ENCODE peak calls at places on chromosomes 3 and 15, in nine cellular contexts. V is body of pancreas, F is IMR-90, A is endodermal cell, K is fibroblast of lung, W is left ventricle myocardium inferior, I is upper lobe of right lung, M is gastrocnemius medialis, R is hepatocyte. Y is an unnamed sample. For H3K4me1, the result is how much of the 10 kb centered on the place peaks cover.

GRCh38 chr3:106963446-106963845 is 413.8 kb upstream of the CCDC54 start:
- DNase-seq in V (no peak), F (peak), A (no peak), K (peak), W (no peak), I (no peak), M (no peak), R (peak), Y (no peak)

GRCh38 chr15:59174846-59175831 is 31.5 kb upstream of the LDHAL6B start:
- DNase-seq in V (peak), F (peak), A (peak), K (peak), W (peak), I (peak), M (peak), R (peak), Y (peak)

GRCh38 chr15:56910801-56911200 is 7.6 kb upstream of the TCF12 start:
- DNase-seq in V (no peak), F (no peak), A (no peak), K (no peak), W (no peak), I (no peak), M (no peak), R (no peak), Y (no peak)

GRCh38 chr3:71875461-71875947 is 90.6 kb upstream of the PROK2 start:
- DNase-seq in V (peak), F (peak), A (peak), K (peak), W (peak), I (peak), M (peak), R (peak), Y (no peak)

GRCh38 chr3:123739754-123740153 is 144.4 kb downstream of the MYLK start:
- DNase-seq in V (no peak), F (peak), A (no peak), K (peak), W (no peak), I (no peak), M (no peak), R (no peak), Y (no peak)

GRCh38 chr15:95365615-95366107 is 964.8 kb upstream of the NR2F2 start:
- DNase-seq in V (no peak), F (peak), A (no peak), K (peak), W (no peak), I (no peak), M (no peak), R (peak), Y (no peak)

GRCh38 chr15:28100516-28101195 is 1.5 kb upstream of the OCA2 start:
- DNase-seq in V (no peak), F (no peak), A (peak), K (no peak), W (no peak), I (no peak), M (no peak), R (no peak), Y (no peak)

GRCh38 chr15:49273734-49274318 is 103.8 kb downstream of the GALK2 start:
- DNase-seq in V (no peak), F (no peak), A (no peak), K (no peak), W (no peak), I (no peak), M (no peak), R (no peak), Y (no peak)

GRCh38 chr3:27352047-27352446 is 17.1 kb downstream of the NEK10 start:
- DNase-seq in V (no peak), F (no peak), A (no peak), K (no peak), W (no peak), I (no peak), M (no peak), R (no peak), Y (no peak)

GRCh38 chr3:174614046-174614445 is 245.1 kb upstream of the NAALADL2 start:
- DNase-seq in V (no peak), F (no peak), A (no peak), K (no peak), W (no peak), I (no peak), M (no peak), R (peak), Y (no peak)

GRCh38 chr3:16069149-16069922 is 105.1 kb upstream of the GALNT15 start:
- DNase-seq in V (no peak), F (peak), A (no peak), K (peak), W (no peak), I (no peak), M (no peak), R (peak), Y (no peak)

GRCh38 chr3:27591811-27592210 is 107.6 kb upstream of the SLC4A7 start:
- DNase-seq in V (no peak), F (no peak), A (no peak), K (no peak), W (no peak), I (no peak), M (no peak), R (no peak), Y (no peak)

GRCh38 chr3:169146112-169146665 is 517.3 kb downstream of the MECOM start:
- DNase-seq in V (peak), F (peak), A (peak), K (peak), W (peak), I (peak), M (peak), R (peak), Y (peak)

GRCh38 chr3:186589856-186590579 is 19.5 kb downstream of the DNAJB11 start:
- DNase-seq in V (peak), F (peak), A (no peak), K (no peak), W (no peak), I (peak), M (no peak), R (no peak), Y (peak)

GRCh38 chr3:43996379-43997301 is 245.0 kb upstream of the TOPAZ1 start:
- DNase-seq in V (peak), F (no peak), A (peak), K (peak), W (no peak), I (peak), M (no peak), R (peak), Y (peak)
- H3K4me1 ChIP-seq in V (under half), F (under half), A (under half), K (under half), W (under half), I (under half), M (under half), R (under half), Y (under half)

GRCh38 chr15:66085128-66085527 is 168.4 kb downstream of the MEGF11 start:
- DNase-seq in V (no peak), F (no peak), A (peak), K (no peak), W (no peak), I (no peak), M (no peak), R (no peak), Y (peak)
- TF ChIP-seq CTCF in V (no peak), F (no peak), A (peak), K (no peak), W (no peak), I (no peak), M (no peak), R (peak), Y (peak)

DNA sequence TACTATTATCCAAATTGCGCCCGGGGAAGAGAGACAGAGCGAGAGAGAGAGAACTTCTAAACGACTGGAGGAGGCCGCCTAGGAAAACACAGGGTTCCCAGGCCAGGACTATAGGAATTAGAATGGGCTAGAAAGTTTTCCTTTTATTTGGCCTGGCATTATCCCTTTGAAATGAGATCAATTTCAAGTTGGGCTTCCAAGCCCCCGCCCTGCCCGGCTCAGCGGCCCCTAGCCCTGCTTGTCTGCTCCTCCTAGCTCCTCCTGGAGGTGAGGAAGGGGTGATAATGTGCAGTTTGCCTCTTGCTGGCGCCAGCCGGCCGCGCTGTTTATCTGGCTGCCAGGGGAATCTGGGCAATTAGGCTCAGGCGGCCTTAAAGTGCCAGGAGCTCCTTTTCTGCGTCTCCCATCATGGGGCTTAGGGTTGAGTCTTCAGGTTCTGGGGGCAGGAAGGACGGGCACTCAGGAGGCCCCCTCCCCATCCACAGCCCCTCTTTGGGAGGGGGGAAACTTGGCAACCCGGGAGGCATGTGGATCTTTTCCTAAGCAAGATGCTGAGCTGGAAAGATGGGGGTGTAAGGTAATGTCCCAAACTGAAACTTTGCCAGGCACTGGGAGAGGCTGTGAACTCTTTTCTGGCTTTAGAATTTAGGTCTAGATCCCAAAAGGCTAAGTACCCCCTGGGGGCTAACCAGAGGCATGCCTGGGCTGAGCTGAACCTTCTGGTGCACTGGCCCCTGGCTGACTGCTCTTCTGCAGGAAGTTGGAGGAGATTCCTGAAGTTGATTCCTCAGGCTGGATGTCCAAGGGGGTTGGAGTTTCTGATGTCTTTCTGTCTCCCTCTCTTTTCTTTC is 5.5 kb downstream of the SMAD6 start:
- DNase-seq in V (peak), F (peak), A (peak), K (peak), W (peak), I (peak), M (peak), R (peak), Y (no peak)
- H3K4me1 ChIP-seq in V (half or more), F (under half), A (under half), K (under half), W (half or more), I (under half), M (under half), R (half or more), Y (under half)

DNA sequence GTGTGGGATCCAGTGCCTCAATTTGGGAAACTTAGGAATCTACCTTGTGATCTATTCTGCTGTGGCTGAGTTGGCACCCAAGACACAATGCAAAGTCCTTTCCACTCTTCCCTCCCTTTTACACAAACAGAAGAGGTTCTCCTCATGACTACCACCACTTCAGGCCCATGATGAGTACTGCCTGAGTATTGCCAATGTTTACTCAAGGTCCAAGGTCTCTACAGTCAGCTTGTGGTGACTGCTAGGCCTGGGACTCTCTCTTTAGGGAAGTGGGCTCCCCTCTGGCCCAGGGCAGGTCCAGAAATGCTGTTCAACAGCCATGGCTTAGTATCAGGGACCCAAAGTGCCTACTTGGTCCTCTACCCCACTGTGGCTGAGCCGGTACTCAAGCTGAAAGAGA is 56.8 kb upstream of the PEX5L start:
- DNase-seq in V (no peak), F (no peak), A (no peak), K (no peak), W (no peak), I (no peak), M (no peak), R (no peak), Y (no peak)
- TF ChIP-seq CTCF in V (no peak), F (no peak), A (no peak), K (no peak), W (no peak), I (no peak), M (no peak), R (no peak), Y (no peak)